ENCODE peak calls at places on chromosome 21, in five cellular contexts. One of them, this sample, is unnamed.

GRCh38 chr21:41589620-41590175 is 81.7 kb upstream of the TMPRSS2 start:
- DNase-seq in colonic mucosa: no peak
- DNase-seq in Right ventricle myocardium superior: no peak
- DNase-seq in iPS DF 19.7: no peak
- DNase-seq in endothelial cell: no peak
- DNase-seq in this sample: no peak

GRCh38 chr21:36753556-36753955 is 54.6 kb downstream of the SIM2 start:
- DNase-seq in Right ventricle myocardium superior: no peak
- DNase-seq in endothelial cell: no peak
- DNase-seq in colonic mucosa: no peak
- DNase-seq in iPS DF 19.7: no peak
- DNase-seq in this sample: no peak

GRCh38 chr21:29130234-29130993 is at the start of gene MAP3K7CL:
- DNase-seq in iPS DF 19.7: no peak
- DNase-seq in endothelial cell: no peak
- DNase-seq in Right ventricle myocardium superior: peak; percentile 67
- DNase-seq in colonic mucosa: no peak
- DNase-seq in this sample: peak; percentile 48

GRCh38 chr21:41707231-41707988 is 59.4 kb downstream of the RIPK4 start:
- DNase-seq in Right ventricle myocardium superior: no peak
- DNase-seq in iPS DF 19.7: no peak
- DNase-seq in colonic mucosa: peak; percentile 53
- DNase-seq in endothelial cell: no peak
- DNase-seq in this sample: no peak

GRCh38 chr21:28447453-28447852 is 545.2 kb downstream of the LTN1 start:
- DNase-seq in endothelial cell: no peak
- DNase-seq in colonic mucosa: no peak
- DNase-seq in iPS DF 19.7: no peak
- DNase-seq in Right ventricle myocardium superior: no peak
- DNase-seq in this sample: no peak

GRCh38 chr21:31509108-31510017 is 150.1 kb upstream of the SOD1 start:
- DNase-seq in colonic mucosa: peak; percentile 47
- DNase-seq in Right ventricle myocardium superior: no peak
- DNase-seq in iPS DF 19.7: no peak
- DNase-seq in endothelial cell: peak; percentile 23
- DNase-seq in this sample: no peak

GRCh38 chr21:41582298-41582840 is 74.4 kb upstream of the TMPRSS2 start:
- DNase-seq in colonic mucosa: no peak
- DNase-seq in iPS DF 19.7: no peak
- DNase-seq in endothelial cell: no peak
- DNase-seq in Right ventricle myocardium superior: no peak
- DNase-seq in this sample: no peak

GRCh38 chr21:28537371-28538079 is 455.2 kb downstream of the LTN1 start:
- DNase-seq in iPS DF 19.7: no peak
- DNase-seq in Right ventricle myocardium superior: no peak
- DNase-seq in endothelial cell: no peak
- DNase-seq in colonic mucosa: no peak
- DNase-seq in this sample: no peak

GRCh38 chr21:35974801-35975200 is 85.5 kb downstream of the SETD4 start:
- DNase-seq in Right ventricle myocardium superior: no peak
- DNase-seq in iPS DF 19.7: no peak
- DNase-seq in colonic mucosa: no peak
- DNase-seq in endothelial cell: no peak
- DNase-seq in this sample: no peak

GRCh38 chr21:44441581-44442265 is 13.6 kb upstream of the LRRC3 start:
- DNase-seq in iPS DF 19.7: no peak
- DNase-seq in Right ventricle myocardium superior: peak; percentile 30
- DNase-seq in endothelial cell: no peak
- DNase-seq in colonic mucosa: no peak
- DNase-seq in this sample: no peak

GRCh38 chr21:25801217-25802015 is 66.6 kb downstream of the GABPA start:
- DNase-seq in Right ventricle myocardium superior: peak; percentile 89
- DNase-seq in endothelial cell: peak; percentile 94
- DNase-seq in colonic mucosa: peak; percentile 90
- DNase-seq in iPS DF 19.7: peak; percentile 52
- DNase-seq in this sample: peak; percentile 76

GRCh38 chr21:14403681-14404318 is 20.9 kb upstream of the HSPA13 start:
- DNase-seq in colonic mucosa: no peak
- DNase-seq in iPS DF 19.7: no peak
- DNase-seq in endothelial cell: no peak
- DNase-seq in Right ventricle myocardium superior: no peak
- DNase-seq in this sample: no peak

GRCh38 chr21:44354775-44355771 is 1.7 kb downstream of the TRPM2 start:
- DNase-seq in endothelial cell: no peak
- DNase-seq in colonic mucosa: no peak
- DNase-seq in iPS DF 19.7: no peak
- DNase-seq in Right ventricle myocardium superior: no peak
- DNase-seq in this sample: no peak

GRCh38 chr21:41642399-41642798 is 124.5 kb downstream of the RIPK4 start:
- DNase-seq in iPS DF 19.7: no peak
- DNase-seq in endothelial cell: no peak
- DNase-seq in colonic mucosa: no peak
- DNase-seq in Right ventricle myocardium superior: no peak
- DNase-seq in this sample: no peak

GRCh38 chr21:44498280-44498964 is 41.6 kb downstream of the KRTAP10-1 start:
- DNase-seq in Right ventricle myocardium superior: no peak
- DNase-seq in endothelial cell: no peak
- DNase-seq in colonic mucosa: no peak
- DNase-seq in iPS DF 19.7: no peak
- DNase-seq in this sample: no peak